ENCODE peak calls at places on chromosomes 6 and 20, in four cellular contexts. M is heart left ventricle, C is astrocyte of the spinal cord, E is psoas muscle. T is an unnamed sample.

GRCh38 chr6:70369332-70369950 is 43.9 kb upstream of the FAM135A start:
- DNase-seq in M (peak; percentile 69), C (peak; percentile 70), E (peak; percentile 78), T (peak; percentile 53)

GRCh38 chr6:122289721-122290501 is 109.5 kb upstream of the HSF2 start:
- DNase-seq in C (peak; percentile 46), M (no peak), E (no peak), T (no peak)

GRCh38 chr20:31857861-31858835 is 12.2 kb downstream of the DUSP15 start:
- DNase-seq in M (no peak), C (no peak), E (peak; percentile 41), T (no peak)

GRCh38 chr20:45552456-45552855 is 5.3 kb upstream of the EPPIN start:
- DNase-seq in M (no peak), E (no peak), C (no peak), T (no peak)

GRCh38 chr6:38326837-38327236 is 312.9 kb downstream of the BTBD9 start:
- DNase-seq in C (no peak), E (no peak), M (no peak), T (no peak)

GRCh38 chr6:12602951-12603710 is 113.4 kb upstream of the PHACTR1 start:
- DNase-seq in E (no peak), C (peak; percentile 74), M (no peak), T (no peak)

GRCh38 chr6:17505062-17505476 is 95.0 kb upstream of the FAM8A1 start:
- DNase-seq in E (no peak), M (no peak), C (peak; percentile 28), T (no peak)

GRCh38 chr20:17749979-17750721 is 50.4 kb downstream of the BANF2 start:
- DNase-seq in C (peak; percentile 26), M (peak; percentile 79), E (peak; percentile 87), T (peak; percentile 79)

GRCh38 chr20:51767018-51767866 is 948 bp downstream of the ATP9A start:
- DNase-seq in C (no peak), E (peak; percentile 64), M (peak; percentile 72), T (peak; percentile 82)

GRCh38 chr6:16511048-16511660 is 250.1 kb downstream of the ATXN1 start:
- DNase-seq in M (no peak), E (no peak), C (peak; percentile 57), T (no peak)

GRCh38 chr6:78059171-78059570 is 406.3 kb downstream of the MEI4 start:
- DNase-seq in E (no peak), M (no peak), C (no peak), T (no peak)

GRCh38 chr6:44115866-44116265 is 11.4 kb downstream of the MRPL14 start:
- DNase-seq in E (no peak), C (peak; percentile 67), M (no peak), T (no peak)

GRCh38 chr20:16261733-16262277 is 311.4 kb downstream of the KIF16B start:
- DNase-seq in E (no peak), C (no peak), M (no peak), T (no peak)

GRCh38 chr20:46482864-46483263 is 30.5 kb downstream of the ZNF334 start:
- DNase-seq in C (no peak), M (no peak), E (no peak), T (no peak)

GRCh38 chr6:13563009-13563408 is 11.4 kb upstream of the SIRT5 start:
- DNase-seq in C (no peak), M (no peak), E (no peak), T (no peak)

GRCh38 chr6:14953806-14954205 is 292.1 kb upstream of the JARID2 start:
- DNase-seq in M (no peak), E (no peak), C (no peak), T (no peak)

GRCh38 chr6:72031471-72031870 is 145.1 kb downstream of the RIMS1 start:
- DNase-seq in E (no peak), C (no peak), M (no peak), T (no peak)

GRCh38 chr6:49430187-49430586 is 32.9 kb downstream of the MMUT start:
- DNase-seq in C (no peak), E (no peak), M (no peak), T (no peak)

GRCh38 chr20:37327748-37328147 is 18.2 kb upstream of the SRC start:
- DNase-seq in M (peak; percentile 44), E (peak; percentile 79), C (peak; percentile 45), T (peak; percentile 90)

GRCh38 chr20:24135786-24136185 is 147.2 kb upstream of the GGTLC1 start:
- DNase-seq in M (no peak), E (no peak), C (no peak), T (no peak)

GRCh38 chr6:25369450-25370086 is 90.4 kb downstream of the CARMIL1 start:
- DNase-seq in C (no peak), E (no peak), M (peak; percentile 28), T (no peak)

GRCh38 chr6:29561618-29562181 is 2.2 kb upstream of the UBD start:
- DNase-seq in E (no peak), C (no peak), M (no peak), T (no peak)

GRCh38 chr6:163324928-163325784 is 89.4 kb upstream of the QKI start:
- DNase-seq in C (peak; percentile 68), E (no peak), M (no peak), T (peak; percentile 74)

GRCh38 chr6:148491638-148492210 is 149.1 kb downstream of the SASH1 start:
- DNase-seq in E (no peak), C (peak; percentile 45), M (no peak), T (no peak)

GRCh38 chr6:122799916-122800701 is 11.1 kb downstream of the SMPDL3A start:
- DNase-seq in M (no peak), E (no peak), C (peak; percentile 17), T (no peak)

GRCh38 chr20:35771367-35771688 is 487 bp upstream of the PHF20 start:
- DNase-seq in M (no peak), E (no peak), C (no peak), T (no peak)

GRCh38 chr6:46927066-46927465 is 5.3 kb upstream of the ADGRF5 start:
- DNase-seq in M (no peak), C (no peak), E (no peak), T (no peak)

GRCh38 chr6:37192669-37193068 is 22.7 kb downstream of the PIM1 start:
- DNase-seq in E (no peak), C (no peak), M (no peak), T (no peak)

GRCh38 chr6:43271103-43271815 is 26.8 kb upstream of the SLC22A7 start:
- DNase-seq in C (no peak), E (no peak), M (no peak), T (no peak)

T was measured in Right ventricle myocardium superior.